ENCODE peak calls at places on chromosomes 12 and 14, in seven cellular contexts. T, N, U, Z, O, Y and E are unnamed samples.

GRCh38 chr12:92721130-92721529 is 18.3 kb downstream of the PLEKHG7 start:
- DNase-seq in T (no peak), U (no peak), Z (no peak), Y (no peak), N (no peak), O (no peak), E (no peak)

GRCh38 chr12:91523831-91524230 is 341.2 kb upstream of the DCN start:
- DNase-seq in U (no peak), Y (no peak), T (no peak), O (no peak), Z (no peak), N (no peak), E (no peak)

GRCh38 chr14:84202486-84202885 is 1327.5 kb upstream of the FLRT2 start:
- DNase-seq in Z (no peak), T (no peak), O (no peak), N (no peak), U (no peak), Y (no peak), E (no peak)

GRCh38 chr12:45959728-45960127 is 30.6 kb downstream of the SCAF11 start:
- DNase-seq in U (no peak), O (no peak), Z (no peak), N (no peak), T (no peak), Y (no peak), E (no peak)

GRCh38 chr12:71972441-71973074 is 33.9 kb downstream of the TPH2 start:
- DNase-seq in O (no peak), U (no peak), N (no peak), Y (no peak), T (no peak), Z (no peak), E (no peak)

GRCh38 chr14:61101803-61102548 is 120.9 kb downstream of the SLC38A6 start:
- DNase-seq in Y (no peak), Z (no peak), N (no peak), T (no peak), O (no peak), U (peak), E (peak)

GRCh38 chr12:23585156-23585781 is 364.2 kb downstream of the SOX5 start:
- DNase-seq in O (no peak), T (no peak), U (no peak), Z (no peak), Y (no peak), N (no peak), E (no peak)

GRCh38 chr12:130826151-130826801 is 12.8 kb downstream of the STX2 start:
- DNase-seq in O (no peak), N (no peak), Y (peak), U (peak), Z (peak), T (peak), E (peak)

GRCh38 chr12:45214739-45215418 is 1.0 kb upstream of the ANO6 start:
- DNase-seq in Z (no peak), O (no peak), N (no peak), U (no peak), Y (no peak), T (no peak), E (no peak)

GRCh38 chr12:19198272-19198671 is 68.7 kb downstream of the PLEKHA5 start:
- DNase-seq in O (no peak), T (no peak), Y (no peak), Z (no peak), U (no peak), N (no peak), E (no peak)

GRCh38 chr14:72401632-72402428 is 469.6 kb downstream of the RGS6 start:
- DNase-seq in Z (no peak), T (no peak), U (no peak), O (no peak), Y (peak), N (no peak), E (no peak)

GRCh38 chr12:123363743-123364531 is 710 bp downstream of the SBNO1 start:
- DNase-seq in T (peak), N (peak), U (peak), Z (peak), Y (peak), O (no peak), E (no peak)

GRCh38 chr12:26978801-26979200 is 35.4 kb downstream of the TM7SF3 start:
- DNase-seq in T (no peak), O (peak), Y (no peak), U (no peak), N (no peak), Z (no peak), E (no peak)

GRCh38 chr12:130880411-130880885 is 8.6 kb downstream of the RAN start:
- DNase-seq in T (no peak), U (peak), Y (no peak), Z (no peak), N (no peak), O (no peak), E (no peak)

GRCh38 chr12:6200266-6201198 is at the start of gene CD9:
- DNase-seq in Y (no peak), N (peak), Z (peak), O (no peak), T (peak), U (peak), E (no peak)

GRCh38 chr14:50599700-50600444 is 39.9 kb downstream of the ATL1 start:
- DNase-seq in U (peak), Y (no peak), N (no peak), O (peak), T (no peak), Z (no peak), E (no peak)

GRCh38 chr12:7319934-7320333 is 16.1 kb downstream of the ACSM4 start:
- DNase-seq in Z (no peak), U (no peak), O (no peak), Y (no peak), N (no peak), T (no peak), E (no peak)

GRCh38 chr14:76782885-76783566 is 21.8 kb downstream of the VASH1 start:
- DNase-seq in Z (no peak), N (no peak), Y (no peak), U (peak), O (no peak), T (no peak), E (no peak)

GRCh38 chr12:47752552-47752951 is 6.1 kb downstream of the RAPGEF3 start:
- DNase-seq in N (no peak), Y (no peak), U (no peak), O (no peak), T (no peak), Z (no peak), E (no peak)

GRCh38 chr12:91180577-91180976 is 2.0 kb downstream of the DCN start:
- DNase-seq in T (no peak), U (no peak), O (no peak), Y (no peak), N (no peak), Z (no peak), E (no peak)

GRCh38 chr12:132066345-132066685 is 77.8 kb downstream of the DDX51 start:
- DNase-seq in T (no peak), Y (peak), O (no peak), N (no peak), U (peak), Z (no peak), E (no peak)

GRCh38 chr12:114904254-114905003 is 220.5 kb upstream of the TBX3 start:
- DNase-seq in O (no peak), Y (no peak), N (no peak), Z (no peak), T (no peak), U (no peak), E (no peak)

GRCh38 chr14:103555559-103556337 is 6.7 kb downstream of the BAG5 start:
- DNase-seq in U (no peak), O (no peak), Y (no peak), T (peak), N (peak), Z (no peak), E (no peak)